ENCODE peak calls at places on chromosome 9, in ten cellular contexts. One of them, this sample, is unnamed.

GRCh38 chr9:94623253-94623652 is 16.1 kb downstream of the FBP1 start:
- DNase-seq in KG1: no peak
- DNase-seq in ovary: no peak
- DNase-seq in NCI-H345: no peak
- DNase-seq in A172: no peak
- DNase-seq in GM04504: no peak
- DNase-seq in stimulated activated CD4-positive, alpha-beta T cell treated with anti-CD3 and anti-CD28 coated beads, Interleukin-1b, Interleukin-23, amount 100 ng/mL, for 1 hour: no peak
- DNase-seq in cardiac muscle cell: peak
- DNase-seq in fibroblast of lung: peak
- DNase-seq in AG20443: peak
- DNase-seq in this sample: no peak

GRCh38 chr9:30722065-30722464 is 1662.4 kb upstream of the ACO1 start:
- DNase-seq in KG1: no peak
- DNase-seq in ovary: no peak
- DNase-seq in NCI-H345: no peak
- DNase-seq in A172: no peak
- DNase-seq in GM04504: no peak
- DNase-seq in stimulated activated CD4-positive, alpha-beta T cell treated with anti-CD3 and anti-CD28 coated beads, Interleukin-1b, Interleukin-23, amount 100 ng/mL, for 1 hour: no peak
- DNase-seq in cardiac muscle cell: no peak
- DNase-seq in fibroblast of lung: no peak
- DNase-seq in AG20443: no peak
- DNase-seq in this sample: no peak

GRCh38 chr9:124282442-124283231 is 24.9 kb downstream of the NEK6 start:
- DNase-seq in KG1: no peak
- DNase-seq in ovary: peak
- DNase-seq in NCI-H345: no peak
- DNase-seq in A172: peak
- DNase-seq in GM04504: no peak
- DNase-seq in stimulated activated CD4-positive, alpha-beta T cell treated with anti-CD3 and anti-CD28 coated beads, Interleukin-1b, Interleukin-23, amount 100 ng/mL, for 1 hour: no peak
- DNase-seq in cardiac muscle cell: no peak
- DNase-seq in fibroblast of lung: peak
- DNase-seq in AG20443: peak
- DNase-seq in this sample: no peak

GRCh38 chr9:70053864-70054263 is 10.2 kb downstream of the MAMDC2 start:
- DNase-seq in KG1: no peak
- DNase-seq in ovary: no peak
- DNase-seq in NCI-H345: no peak
- DNase-seq in A172: peak
- DNase-seq in GM04504: no peak
- DNase-seq in stimulated activated CD4-positive, alpha-beta T cell treated with anti-CD3 and anti-CD28 coated beads, Interleukin-1b, Interleukin-23, amount 100 ng/mL, for 1 hour: no peak
- DNase-seq in cardiac muscle cell: no peak
- DNase-seq in fibroblast of lung: no peak
- DNase-seq in AG20443: no peak
- DNase-seq in this sample: no peak

GRCh38 chr9:120715331-120715924 is 1.2 kb upstream of the MEGF9 start:
- DNase-seq in KG1: no peak
- DNase-seq in ovary: peak
- DNase-seq in NCI-H345: no peak
- DNase-seq in A172: peak
- DNase-seq in GM04504: no peak
- DNase-seq in stimulated activated CD4-positive, alpha-beta T cell treated with anti-CD3 and anti-CD28 coated beads, Interleukin-1b, Interleukin-23, amount 100 ng/mL, for 1 hour: no peak
- DNase-seq in cardiac muscle cell: no peak
- DNase-seq in fibroblast of lung: peak
- DNase-seq in AG20443: peak
- DNase-seq in this sample: no peak

GRCh38 chr9:111458139-111459009 is 25.8 kb downstream of the ECPAS start:
- DNase-seq in KG1: no peak
- DNase-seq in ovary: no peak
- DNase-seq in NCI-H345: no peak
- DNase-seq in A172: no peak
- DNase-seq in GM04504: no peak
- DNase-seq in stimulated activated CD4-positive, alpha-beta T cell treated with anti-CD3 and anti-CD28 coated beads, Interleukin-1b, Interleukin-23, amount 100 ng/mL, for 1 hour: no peak
- DNase-seq in cardiac muscle cell: no peak
- DNase-seq in fibroblast of lung: no peak
- DNase-seq in AG20443: no peak
- DNase-seq in this sample: no peak

GRCh38 chr9:20848490-20848889 is 164.4 kb downstream of the FOCAD start:
- DNase-seq in KG1: no peak
- DNase-seq in ovary: no peak
- DNase-seq in NCI-H345: no peak
- DNase-seq in A172: peak
- DNase-seq in GM04504: no peak
- DNase-seq in stimulated activated CD4-positive, alpha-beta T cell treated with anti-CD3 and anti-CD28 coated beads, Interleukin-1b, Interleukin-23, amount 100 ng/mL, for 1 hour: no peak
- DNase-seq in cardiac muscle cell: no peak
- DNase-seq in fibroblast of lung: peak
- DNase-seq in AG20443: peak
- DNase-seq in this sample: no peak

GRCh38 chr9:94654165-94654894 is 15.0 kb upstream of the FBP1 start:
- DNase-seq in KG1: no peak
- DNase-seq in ovary: no peak
- DNase-seq in NCI-H345: no peak
- DNase-seq in A172: no peak
- DNase-seq in GM04504: no peak
- DNase-seq in stimulated activated CD4-positive, alpha-beta T cell treated with anti-CD3 and anti-CD28 coated beads, Interleukin-1b, Interleukin-23, amount 100 ng/mL, for 1 hour: no peak
- DNase-seq in cardiac muscle cell: no peak
- DNase-seq in fibroblast of lung: peak
- DNase-seq in AG20443: no peak
- DNase-seq in this sample: no peak

GRCh38 chr9:123784513-123784912 is 145.4 kb downstream of the DENND1A start:
- DNase-seq in KG1: no peak
- DNase-seq in ovary: no peak
- DNase-seq in NCI-H345: no peak
- DNase-seq in A172: no peak
- DNase-seq in GM04504: peak
- DNase-seq in stimulated activated CD4-positive, alpha-beta T cell treated with anti-CD3 and anti-CD28 coated beads, Interleukin-1b, Interleukin-23, amount 100 ng/mL, for 1 hour: no peak
- DNase-seq in cardiac muscle cell: no peak
- DNase-seq in fibroblast of lung: peak
- DNase-seq in AG20443: no peak
- DNase-seq in this sample: peak

This sample was measured in AG09309.